ENCODE peak calls at places on chromosomes 6 and 20, in ten cellular contexts. One of them, this sample, is unnamed.

GRCh38 chr20:45445805-45446562 is 23.6 kb upstream of the WFDC2 start:
- DNase-seq in NCI-H345: peak; percentile 11
- DNase-seq in NCI-H2107: no peak
- DNase-seq in stomach: no peak
- DNase-seq in endothelial cell: peak; percentile 65
- DNase-seq in NCI-H69: peak; percentile 50
- DNase-seq in left kidney: peak; percentile 44
- DNase-seq in naive thymus-derived CD4-positive, alpha-beta T cell: no peak
- DNase-seq in neuronal stem cell: no peak
- DNase-seq in activated naive CD8-positive, alpha-beta T cell treated with anti-CD3 and anti-CD28 coated beads, Interleukin-2, amount 50 U/mL, for 16 hours: no peak
- DNase-seq in this sample: no peak

GRCh38 chr6:138440758-138441362 is 36.8 kb downstream of the HEBP2 start:
- DNase-seq in NCI-H345: no peak
- DNase-seq in NCI-H2107: no peak
- DNase-seq in stomach: no peak
- DNase-seq in endothelial cell: no peak
- DNase-seq in NCI-H69: no peak
- DNase-seq in left kidney: no peak
- DNase-seq in naive thymus-derived CD4-positive, alpha-beta T cell: no peak
- DNase-seq in neuronal stem cell: no peak
- DNase-seq in activated naive CD8-positive, alpha-beta T cell treated with anti-CD3 and anti-CD28 coated beads, Interleukin-2, amount 50 U/mL, for 16 hours: no peak
- DNase-seq in this sample: no peak

GRCh38 chr6:97774973-97775372 is 492.0 kb upstream of the MMS22L start:
- DNase-seq in NCI-H345: no peak
- DNase-seq in NCI-H2107: no peak
- DNase-seq in stomach: no peak
- DNase-seq in endothelial cell: no peak
- DNase-seq in NCI-H69: no peak
- DNase-seq in left kidney: no peak
- DNase-seq in naive thymus-derived CD4-positive, alpha-beta T cell: no peak
- DNase-seq in neuronal stem cell: no peak
- DNase-seq in activated naive CD8-positive, alpha-beta T cell treated with anti-CD3 and anti-CD28 coated beads, Interleukin-2, amount 50 U/mL, for 16 hours: no peak
- DNase-seq in this sample: no peak

GRCh38 chr6:27205375-27206278 is 41.9 kb upstream of the PRSS16 start:
- DNase-seq in NCI-H345: no peak
- DNase-seq in NCI-H2107: no peak
- DNase-seq in stomach: no peak
- DNase-seq in endothelial cell: no peak
- DNase-seq in NCI-H69: peak; percentile 78
- DNase-seq in left kidney: peak; percentile 37
- DNase-seq in naive thymus-derived CD4-positive, alpha-beta T cell: peak; percentile 3
- DNase-seq in neuronal stem cell: no peak
- DNase-seq in activated naive CD8-positive, alpha-beta T cell treated with anti-CD3 and anti-CD28 coated beads, Interleukin-2, amount 50 U/mL, for 16 hours: peak; percentile 19
- DNase-seq in this sample: no peak

GRCh38 chr6:134622382-134623173 is 304.7 kb upstream of the SGK1 start:
- DNase-seq in NCI-H345: no peak
- DNase-seq in NCI-H2107: no peak
- DNase-seq in stomach: no peak
- DNase-seq in endothelial cell: no peak
- DNase-seq in NCI-H69: no peak
- DNase-seq in left kidney: no peak
- DNase-seq in naive thymus-derived CD4-positive, alpha-beta T cell: no peak
- DNase-seq in neuronal stem cell: no peak
- DNase-seq in activated naive CD8-positive, alpha-beta T cell treated with anti-CD3 and anti-CD28 coated beads, Interleukin-2, amount 50 U/mL, for 16 hours: no peak
- DNase-seq in this sample: no peak

GRCh38 chr6:85516168-85516567 is 66.3 kb downstream of the NT5E start:
- DNase-seq in NCI-H345: no peak
- DNase-seq in NCI-H2107: no peak
- DNase-seq in stomach: no peak
- DNase-seq in endothelial cell: no peak
- DNase-seq in NCI-H69: no peak
- DNase-seq in left kidney: no peak
- DNase-seq in naive thymus-derived CD4-positive, alpha-beta T cell: no peak
- DNase-seq in neuronal stem cell: no peak
- DNase-seq in activated naive CD8-positive, alpha-beta T cell treated with anti-CD3 and anti-CD28 coated beads, Interleukin-2, amount 50 U/mL, for 16 hours: no peak
- DNase-seq in this sample: peak; percentile 12

GRCh38 chr6:71404145-71404966 is 115.7 kb downstream of the OGFRL1 start:
- DNase-seq in NCI-H345: no peak
- DNase-seq in NCI-H2107: no peak
- DNase-seq in stomach: no peak
- DNase-seq in endothelial cell: no peak
- DNase-seq in NCI-H69: no peak
- DNase-seq in left kidney: peak; percentile 78
- DNase-seq in naive thymus-derived CD4-positive, alpha-beta T cell: no peak
- DNase-seq in neuronal stem cell: no peak
- DNase-seq in activated naive CD8-positive, alpha-beta T cell treated with anti-CD3 and anti-CD28 coated beads, Interleukin-2, amount 50 U/mL, for 16 hours: no peak
- DNase-seq in this sample: peak; percentile 82

GRCh38 chr6:169441292-169441691 is 187.6 kb upstream of the THBS2 start:
- DNase-seq in NCI-H345: no peak
- DNase-seq in NCI-H2107: no peak
- DNase-seq in stomach: no peak
- DNase-seq in endothelial cell: no peak
- DNase-seq in NCI-H69: no peak
- DNase-seq in left kidney: no peak
- DNase-seq in naive thymus-derived CD4-positive, alpha-beta T cell: no peak
- DNase-seq in neuronal stem cell: no peak
- DNase-seq in activated naive CD8-positive, alpha-beta T cell treated with anti-CD3 and anti-CD28 coated beads, Interleukin-2, amount 50 U/mL, for 16 hours: no peak
- DNase-seq in this sample: no peak

GRCh38 chr6:169263836-169264608 is 10.4 kb upstream of the THBS2 start:
- DNase-seq in NCI-H345: peak; percentile 43
- DNase-seq in NCI-H2107: no peak
- DNase-seq in stomach: no peak
- DNase-seq in endothelial cell: no peak
- DNase-seq in NCI-H69: no peak
- DNase-seq in left kidney: peak; percentile 22
- DNase-seq in naive thymus-derived CD4-positive, alpha-beta T cell: no peak
- DNase-seq in neuronal stem cell: no peak
- DNase-seq in activated naive CD8-positive, alpha-beta T cell treated with anti-CD3 and anti-CD28 coated beads, Interleukin-2, amount 50 U/mL, for 16 hours: no peak
- DNase-seq in this sample: no peak